ENCODE peak calls at places on chromosomes 2 and 18, in seven cellular contexts. Y is cardiac fibroblast; H is left ventricle myocardium inferior; D is mammary epithelial cell; G is transverse colon; N is tibial nerve; P is CD8-positive, alpha-beta T cell. K is an unnamed sample.

GRCh38 chr18:46916551-46917107 is 678 bp downstream of the PIAS2 start:
- DNase-seq in Y (peak), H (no peak), G (no peak), P (peak), D (peak), N (no peak), K (no peak)

GRCh38 chr2:61887684-61888303 is 662 bp downstream of the CCT4 start:
- DNase-seq in P (no peak), Y (peak), D (peak), G (no peak), N (no peak), H (no peak), K (no peak)

GRCh38 chr2:234164499-234165409 is 114.3 kb downstream of the SPP2 start:
- DNase-seq in H (no peak), D (no peak), Y (no peak), N (no peak), P (peak), G (no peak), K (no peak)

GRCh38 chr2:237691908-237692600 is 64.7 kb downstream of the LRRFIP1 start:
- DNase-seq in P (peak), G (peak), H (peak), D (peak), Y (peak), N (no peak), K (peak)

GRCh38 chr2:237904806-237905599 is 45.6 kb downstream of the RAMP1 start:
- DNase-seq in Y (peak), P (no peak), G (peak), D (no peak), N (no peak), H (peak), K (peak)

GRCh38 chr2:26757873-26758789 is 6.0 kb upstream of the SLC35F6 start:
- DNase-seq in D (peak), N (no peak), Y (peak), H (no peak), G (no peak), P (no peak), K (peak)

GRCh38 chr18:75408554-75409506 is 18.7 kb downstream of the SMIM21 start:
- DNase-seq in P (no peak), D (peak), N (no peak), H (no peak), Y (peak), G (no peak), K (peak)

GRCh38 chr18:45106331-45106774 is 425.7 kb downstream of the SETBP1 start:
- DNase-seq in N (no peak), G (peak), H (no peak), P (no peak), D (no peak), Y (peak), K (no peak)

GRCh38 chr2:216932113-216932512 is 72.2 kb upstream of the TNP1 start:
- DNase-seq in D (peak), H (no peak), P (no peak), Y (no peak), G (no peak), N (no peak), K (no peak)

GRCh38 chr2:104870249-104870816 is 16.4 kb downstream of the POU3F3 start:
- DNase-seq in D (no peak), G (no peak), Y (no peak), P (no peak), N (no peak), H (no peak), K (no peak)

GRCh38 chr2:158686166-158686792 is 108.8 kb upstream of the DAPL1 start:
- DNase-seq in P (no peak), D (no peak), Y (peak), H (peak), G (no peak), N (no peak), K (no peak)

GRCh38 chr2:24676493-24676892 is 116.7 kb downstream of the PTRHD1 start:
- DNase-seq in Y (no peak), D (no peak), H (no peak), P (no peak), N (no peak), G (no peak), K (no peak)

GRCh38 chr2:239369631-239370161 is 31.1 kb downstream of the HDAC4 start:
- DNase-seq in P (peak), H (no peak), N (peak), D (peak), Y (peak), G (peak), K (no peak)

GRCh38 chr2:47003641-47004427 is 88.2 kb upstream of the MCFD2 start:
- DNase-seq in D (no peak), Y (peak), G (no peak), H (no peak), N (no peak), P (no peak), K (no peak)

GRCh38 chr2:219406861-219407230 is 11.3 kb upstream of the DES start:
- DNase-seq in Y (peak), P (no peak), G (peak), N (no peak), H (peak), D (peak), K (peak)

GRCh38 chr2:108927936-108928659 is 60.9 kb downstream of the EDAR start:
- DNase-seq in N (no peak), P (peak), H (no peak), G (peak), Y (peak), D (peak), K (peak)

GRCh38 chr2:63692002-63692606 is 103.3 kb downstream of the MDH1 start:
- DNase-seq in G (no peak), N (no peak), H (no peak), D (peak), Y (peak), P (no peak), K (no peak)

GRCh38 chr18:7812431-7813063 is 245.4 kb downstream of the PTPRM start:
- DNase-seq in H (no peak), N (no peak), P (no peak), G (no peak), D (peak), Y (peak), K (peak)

GRCh38 chr2:119289642-119290041 is 66.0 kb downstream of the STEAP3 start:
- DNase-seq in G (no peak), Y (no peak), P (no peak), D (no peak), H (no peak), N (no peak), K (no peak)

GRCh38 chr18:8051388-8051787 is 484.3 kb downstream of the PTPRM start:
- DNase-seq in D (no peak), Y (peak), H (no peak), P (no peak), N (no peak), G (no peak), K (peak)

GRCh38 chr2:9675369-9676351 is 44.9 kb upstream of the YWHAQ start:
- DNase-seq in D (peak), P (no peak), Y (peak), N (no peak), H (no peak), G (no peak), K (peak)

GRCh38 chr2:120562218-120563005 is 173.3 kb upstream of the GLI2 start:
- DNase-seq in Y (no peak), P (no peak), D (no peak), N (no peak), G (no peak), H (no peak), K (no peak)

GRCh38 chr2:109173311-109174171 is 44.5 kb downstream of the SH3RF3 start:
- DNase-seq in D (no peak), Y (peak), G (peak), P (no peak), H (peak), N (peak), K (peak)

GRCh38 chr2:130135692-130136541 is 6.9 kb upstream of the POTEF start:
- DNase-seq in P (no peak), G (no peak), H (no peak), N (no peak), Y (no peak), D (no peak), K (no peak)

GRCh38 chr2:237600205-237600846 is 9.8 kb upstream of the RAB17 start:
- DNase-seq in Y (peak), P (no peak), H (peak), D (no peak), N (no peak), G (no peak), K (no peak)

GRCh38 chr2:66862871-66863650 is 428.1 kb downstream of the MEIS1 start:
- DNase-seq in H (no peak), Y (peak), N (no peak), D (peak), G (no peak), P (no peak), K (peak)

GRCh38 chr2:101533611-101534601 is 59.0 kb upstream of the RFX8 start:
- DNase-seq in Y (no peak), H (no peak), D (no peak), G (no peak), N (no peak), P (no peak), K (no peak)

GRCh38 chr2:25311866-25312575 is 29.7 kb downstream of the DNMT3A start:
- DNase-seq in H (peak), D (no peak), Y (no peak), G (no peak), N (no peak), P (no peak), K (no peak)

GRCh38 chr2:62305421-62306176 is 109.7 kb downstream of the B3GNT2 start:
- DNase-seq in H (no peak), D (no peak), G (no peak), P (no peak), Y (no peak), N (no peak), K (no peak)

GRCh38 chr2:2101924-2102323 is 229.2 kb downstream of the MYT1L start:
- DNase-seq in P (no peak), D (no peak), H (no peak), G (no peak), N (no peak), Y (peak), K (no peak)

GRCh38 chr2:159585607-159586006 is 30.7 kb downstream of the BAZ2B start:
- DNase-seq in G (peak), N (no peak), H (no peak), Y (no peak), P (no peak), D (no peak), K (no peak)

GRCh38 chr18:62878305-62878704 is 163.0 kb downstream of the PHLPP1 start:
- DNase-seq in Y (peak), P (no peak), G (no peak), D (no peak), H (no peak), N (no peak), K (no peak)

GRCh38 chr2:210503622-210504300 is 27.2 kb upstream of the LANCL1 start:
- DNase-seq in N (no peak), D (no peak), H (no peak), Y (peak), P (no peak), G (no peak), K (peak)
- H3K4me3 ChIP-seq in N (peak), D (no peak), H (peak), Y (no peak), P (no peak), G (no peak), K (no peak)

DNA sequence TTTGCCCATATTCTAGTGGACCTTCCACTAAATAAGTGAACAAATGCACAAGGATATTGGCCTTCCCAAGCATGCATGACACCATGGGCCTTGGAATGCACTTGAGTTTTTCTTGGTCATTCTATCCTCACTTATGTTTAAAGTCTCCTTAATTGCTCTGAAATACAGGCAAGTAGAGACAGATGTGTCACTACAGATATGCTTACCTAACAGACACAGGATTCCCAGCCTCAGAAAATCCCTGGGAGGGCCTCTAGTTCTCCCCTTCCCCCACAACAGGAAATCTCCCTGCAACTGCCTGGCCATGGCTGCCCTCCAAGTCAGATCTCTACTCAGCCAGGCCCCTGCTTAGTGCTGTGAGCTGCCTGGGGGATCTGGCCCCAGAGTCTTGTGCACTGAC is 445.2 kb downstream of the IRS1 start:
- DNase-seq in G (no peak), N (no peak), Y (peak), P (no peak), H (no peak), D (no peak), K (peak)
- H3K4me3 ChIP-seq in G (no peak), N (no peak), Y (no peak), P (no peak), H (no peak), D (no peak), K (no peak)

DNA sequence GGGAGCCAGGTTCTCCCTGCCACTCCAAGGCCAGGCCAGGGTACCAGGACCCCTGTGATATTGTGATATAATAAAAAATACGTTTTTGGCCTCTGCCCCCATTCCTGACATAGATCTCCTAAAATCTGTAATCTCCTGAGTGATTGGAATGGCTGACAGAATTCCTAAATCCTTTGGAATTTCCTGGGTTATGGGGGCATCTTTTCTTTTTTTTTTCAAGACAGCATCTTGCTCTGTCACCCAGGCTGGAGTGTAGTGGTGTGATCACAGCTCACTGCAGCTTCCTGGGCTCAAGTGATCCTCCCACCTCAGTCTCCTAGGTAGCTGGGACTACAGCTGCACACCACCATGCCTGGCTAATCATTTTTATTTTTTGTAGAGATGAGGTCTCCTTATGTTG is 26.2 kb upstream of the TUBB6 start:
- DNase-seq in D (no peak), Y (peak), H (no peak), N (no peak), G (no peak), P (no peak), K (no peak)
- H3K4me3 ChIP-seq in D (no peak), Y (no peak), H (no peak), N (no peak), G (no peak), P (no peak), K (no peak)

DNA sequence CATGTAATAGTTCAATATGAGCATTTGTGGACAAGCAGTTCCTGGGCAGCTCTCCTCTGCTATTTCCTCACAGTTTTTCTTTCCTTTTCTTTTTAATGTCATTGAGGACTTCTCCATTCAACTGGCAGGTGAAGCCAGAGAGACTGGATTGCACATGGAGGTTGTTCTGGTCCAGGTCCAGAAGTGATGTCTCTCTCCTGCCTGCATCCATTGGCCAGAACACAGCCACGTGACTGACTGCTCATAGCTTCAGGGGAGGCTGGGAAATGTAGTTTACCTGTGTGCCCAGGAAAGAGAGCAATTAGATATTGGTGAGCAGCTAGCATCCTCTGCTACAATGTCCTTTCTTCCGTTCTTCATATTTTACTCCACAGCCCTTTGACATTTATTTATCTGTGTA is 20.2 kb upstream of the ADAM23 start:
- DNase-seq in H (no peak), D (no peak), N (no peak), P (no peak), Y (peak), G (no peak), K (no peak)
- H3K4me3 ChIP-seq in H (no peak), D (no peak), N (no peak), P (no peak), Y (no peak), G (no peak), K (no peak)

DNA sequence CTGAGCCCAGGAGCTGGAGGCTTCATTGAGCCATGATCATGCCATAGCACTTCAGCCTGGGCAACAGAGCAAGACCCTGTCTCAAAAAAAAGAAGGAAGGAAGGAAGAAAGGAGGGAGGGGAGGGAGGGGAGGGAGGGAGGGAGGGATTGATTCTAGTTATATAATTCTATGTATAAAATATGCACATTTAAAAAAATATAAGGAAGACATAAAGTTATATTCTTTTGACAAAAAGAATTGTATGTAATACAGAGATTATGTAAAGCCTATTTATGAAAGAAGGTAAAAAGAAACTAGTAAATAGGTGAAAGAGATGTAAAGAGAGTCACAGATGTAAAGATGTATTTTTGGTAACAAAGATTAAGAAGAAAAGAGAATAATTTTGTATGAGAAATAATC is 17.6 kb downstream of the TMSB10 start:
- DNase-seq in G (no peak), P (no peak), N (no peak), D (no peak), H (no peak), Y (no peak), K (no peak)
- H3K4me3 ChIP-seq in G (no peak), P (no peak), N (no peak), D (no peak), H (no peak), Y (no peak), K (no peak)

K was measured in skeletal muscle cell.